ENCODE peak calls at places on chromosomes 6 and 20, in ten cellular contexts. One of them, this sample, is unnamed. For H3K27me3 and H3K9me3, the result is how much of the 10 kb centered on the place peaks cover.

GRCh38 chr20:1370548-1371110 is 22.2 kb downstream of the FKBP1A start:
- DNase-seq in uterus: no peak
- DNase-seq in tibial artery: no peak
- DNase-seq in HCT116: no peak
- DNase-seq in tibial nerve: peak
- DNase-seq in CD8-positive, alpha-beta T cell: no peak
- DNase-seq in PC-3: peak
- DNase-seq in pancreas: no peak
- DNase-seq in small intestine: no peak
- DNase-seq in sigmoid colon: no peak
- DNase-seq in this sample: no peak

GRCh38 chr20:31833931-31834521 is 11.4 kb downstream of the FOXS1 start:
- DNase-seq in pancreas: no peak
- DNase-seq in HCT116: no peak
- DNase-seq in PC-3: no peak
- DNase-seq in CD8-positive, alpha-beta T cell: no peak
- DNase-seq in tibial artery: no peak
- DNase-seq in sigmoid colon: no peak
- DNase-seq in tibial nerve: no peak
- DNase-seq in uterus: no peak
- DNase-seq in small intestine: no peak
- DNase-seq in this sample: no peak

GRCh38 chr6:127999032-127999431 is 98.2 kb upstream of the THEMIS start:
- DNase-seq in HCT116: no peak
- DNase-seq in PC-3: no peak
- DNase-seq in tibial nerve: no peak
- DNase-seq in sigmoid colon: no peak
- DNase-seq in uterus: no peak
- DNase-seq in pancreas: no peak
- DNase-seq in tibial artery: no peak
- DNase-seq in CD8-positive, alpha-beta T cell: no peak
- DNase-seq in small intestine: no peak
- DNase-seq in this sample: no peak

GRCh38 chr6:128070406-128070805 is 169.5 kb upstream of the THEMIS start:
- DNase-seq in tibial artery: no peak
- DNase-seq in pancreas: no peak
- DNase-seq in HCT116: no peak
- DNase-seq in uterus: no peak
- DNase-seq in PC-3: no peak
- DNase-seq in CD8-positive, alpha-beta T cell: no peak
- DNase-seq in tibial nerve: no peak
- DNase-seq in sigmoid colon: no peak
- DNase-seq in small intestine: no peak
- DNase-seq in this sample: no peak

GRCh38 chr6:147738516-147739187 is 230.2 kb downstream of the SAMD5 start:
- DNase-seq in sigmoid colon: no peak
- DNase-seq in PC-3: no peak
- DNase-seq in CD8-positive, alpha-beta T cell: no peak
- DNase-seq in HCT116: no peak
- DNase-seq in pancreas: no peak
- DNase-seq in uterus: peak
- DNase-seq in tibial artery: no peak
- DNase-seq in tibial nerve: no peak
- DNase-seq in small intestine: no peak
- DNase-seq in this sample: no peak

GRCh38 chr20:38804682-38805501 is 605 bp upstream of the PPP1R16B start:
- DNase-seq in small intestine: peak
- DNase-seq in uterus: no peak
- DNase-seq in tibial nerve: no peak
- DNase-seq in sigmoid colon: no peak
- DNase-seq in pancreas: no peak
- DNase-seq in tibial artery: no peak
- DNase-seq in CD8-positive, alpha-beta T cell: peak
- DNase-seq in PC-3: no peak
- DNase-seq in HCT116: no peak
- DNase-seq in this sample: peak

GRCh38 chr20:19928379-19929360 is 88.5 kb upstream of the NAA20 start:
- DNase-seq in tibial artery: no peak
- DNase-seq in pancreas: peak
- DNase-seq in PC-3: no peak
- DNase-seq in tibial nerve: no peak
- DNase-seq in uterus: no peak
- DNase-seq in small intestine: peak
- DNase-seq in sigmoid colon: no peak
- DNase-seq in CD8-positive, alpha-beta T cell: no peak
- DNase-seq in HCT116: no peak
- DNase-seq in this sample: no peak

GRCh38 chr6:79574636-79575035 is 37.4 kb upstream of the LCA5 start:
- DNase-seq in pancreas: no peak
- DNase-seq in uterus: no peak
- DNase-seq in sigmoid colon: no peak
- DNase-seq in HCT116: peak
- DNase-seq in small intestine: no peak
- DNase-seq in tibial artery: no peak
- DNase-seq in PC-3: peak
- DNase-seq in tibial nerve: no peak
- DNase-seq in CD8-positive, alpha-beta T cell: no peak
- DNase-seq in this sample: no peak

GRCh38 chr20:37565134-37565811 is 37.6 kb upstream of the BLCAP start:
- DNase-seq in PC-3: no peak
- DNase-seq in tibial nerve: no peak
- DNase-seq in small intestine: no peak
- DNase-seq in HCT116: no peak
- DNase-seq in uterus: no peak
- DNase-seq in CD8-positive, alpha-beta T cell: no peak
- DNase-seq in pancreas: no peak
- DNase-seq in sigmoid colon: no peak
- DNase-seq in tibial artery: peak
- DNase-seq in this sample: no peak

GRCh38 chr6:45650527-45651135 is 272.9 kb upstream of the SUPT3H start:
- DNase-seq in HCT116: peak
- DNase-seq in pancreas: no peak
- DNase-seq in CD8-positive, alpha-beta T cell: no peak
- DNase-seq in tibial artery: no peak
- DNase-seq in PC-3: peak
- DNase-seq in small intestine: no peak
- DNase-seq in tibial nerve: no peak
- DNase-seq in uterus: no peak
- DNase-seq in sigmoid colon: no peak
- DNase-seq in this sample: no peak

DNA sequence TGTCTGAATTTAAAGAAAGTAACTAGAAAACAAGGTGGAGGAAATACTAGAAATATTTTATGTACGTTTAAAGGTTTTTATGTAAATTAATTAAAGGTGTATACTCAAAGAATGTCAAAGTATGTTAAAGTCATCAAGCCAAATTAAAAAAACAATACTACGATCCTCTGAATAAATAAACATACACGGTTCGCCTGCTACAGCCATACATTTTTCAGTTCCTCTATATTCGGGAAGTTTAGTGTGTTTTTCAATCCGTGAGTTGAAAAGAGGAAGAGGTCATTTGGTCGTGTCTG is 626 bp downstream of the STX7 start:
- DNase-seq in uterus: no peak
- DNase-seq in PC-3: no peak
- DNase-seq in CD8-positive, alpha-beta T cell: no peak
- DNase-seq in tibial artery: no peak
- DNase-seq in pancreas: no peak
- DNase-seq in sigmoid colon: no peak
- DNase-seq in small intestine: no peak
- DNase-seq in HCT116: no peak
- DNase-seq in tibial nerve: no peak
- DNase-seq in this sample: no peak
- H3K27me3 ChIP-seq in uterus: under half
- H3K27me3 ChIP-seq in PC-3: under half
- H3K27me3 ChIP-seq in CD8-positive, alpha-beta T cell: under half
- H3K27me3 ChIP-seq in tibial artery: under half
- H3K27me3 ChIP-seq in pancreas: under half
- H3K27me3 ChIP-seq in sigmoid colon: under half
- H3K27me3 ChIP-seq in small intestine: under half
- H3K27me3 ChIP-seq in HCT116: under half
- H3K27me3 ChIP-seq in tibial nerve: under half
- H3K27me3 ChIP-seq in this sample: under half

GRCh38 chr6:164414695-164415094 is 894.7 kb downstream of the C6orf118 start:
- DNase-seq in tibial artery: no peak
- DNase-seq in tibial nerve: no peak
- DNase-seq in small intestine: no peak
- DNase-seq in pancreas: no peak
- DNase-seq in uterus: no peak
- DNase-seq in HCT116: no peak
- DNase-seq in CD8-positive, alpha-beta T cell: no peak
- DNase-seq in sigmoid colon: no peak
- DNase-seq in PC-3: no peak
- DNase-seq in this sample: no peak

GRCh38 chr6:164408868-164409267 is 900.5 kb downstream of the C6orf118 start:
- DNase-seq in pancreas: no peak
- DNase-seq in tibial artery: no peak
- DNase-seq in HCT116: no peak
- DNase-seq in tibial nerve: no peak
- DNase-seq in PC-3: no peak
- DNase-seq in small intestine: no peak
- DNase-seq in CD8-positive, alpha-beta T cell: no peak
- DNase-seq in sigmoid colon: no peak
- DNase-seq in uterus: no peak
- DNase-seq in this sample: no peak

GRCh38 chr6:164409309-164410009 is 899.9 kb downstream of the C6orf118 start:
- DNase-seq in small intestine: no peak
- DNase-seq in tibial nerve: peak
- DNase-seq in PC-3: no peak
- DNase-seq in uterus: no peak
- DNase-seq in HCT116: no peak
- DNase-seq in CD8-positive, alpha-beta T cell: no peak
- DNase-seq in sigmoid colon: no peak
- DNase-seq in tibial artery: no peak
- DNase-seq in pancreas: no peak
- DNase-seq in this sample: no peak

GRCh38 chr6:164412566-164412965 is 896.8 kb downstream of the C6orf118 start:
- DNase-seq in sigmoid colon: no peak
- DNase-seq in CD8-positive, alpha-beta T cell: no peak
- DNase-seq in HCT116: no peak
- DNase-seq in pancreas: no peak
- DNase-seq in PC-3: no peak
- DNase-seq in uterus: no peak
- DNase-seq in small intestine: no peak
- DNase-seq in tibial artery: no peak
- DNase-seq in tibial nerve: no peak
- DNase-seq in this sample: no peak

DNA sequence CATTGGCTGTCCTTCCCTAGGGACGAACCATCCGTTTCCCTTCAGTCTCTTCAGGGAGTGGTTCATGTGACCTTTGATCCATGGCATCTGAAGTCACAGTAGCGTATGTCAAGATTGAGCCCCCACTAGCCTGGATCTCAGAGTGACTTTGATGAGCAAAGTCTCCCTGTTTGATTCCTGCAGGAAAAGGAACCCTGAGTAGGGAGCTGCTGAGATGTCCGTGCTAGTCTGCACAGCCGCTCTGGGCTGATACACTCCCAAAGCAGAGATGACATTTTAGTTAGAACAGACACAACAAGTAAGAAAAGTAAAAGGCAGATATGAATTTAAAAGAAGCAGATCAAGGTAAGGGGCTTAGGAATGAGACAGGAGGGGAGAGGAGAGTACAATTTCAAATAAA is 899.4 kb downstream of the C6orf118 start:
- DNase-seq in PC-3: no peak
- DNase-seq in small intestine: no peak
- DNase-seq in pancreas: no peak
- DNase-seq in tibial artery: no peak
- DNase-seq in uterus: no peak
- DNase-seq in tibial nerve: no peak
- DNase-seq in sigmoid colon: no peak
- DNase-seq in HCT116: no peak
- DNase-seq in CD8-positive, alpha-beta T cell: no peak
- DNase-seq in this sample: no peak
- H3K9me3 ChIP-seq in PC-3: under half
- H3K9me3 ChIP-seq in small intestine: under half
- H3K9me3 ChIP-seq in pancreas: under half
- H3K9me3 ChIP-seq in tibial artery: under half
- H3K9me3 ChIP-seq in uterus: under half
- H3K9me3 ChIP-seq in tibial nerve: under half
- H3K9me3 ChIP-seq in sigmoid colon: under half
- H3K9me3 ChIP-seq in HCT116: under half
- H3K9me3 ChIP-seq in CD8-positive, alpha-beta T cell: under half
- H3K9me3 ChIP-seq in this sample: under half

GRCh38 chr6:33116881-33117711 is 41.3 kb downstream of the HLA-DPB1 start:
- DNase-seq in tibial artery: no peak
- DNase-seq in PC-3: no peak
- DNase-seq in pancreas: no peak
- DNase-seq in small intestine: no peak
- DNase-seq in uterus: no peak
- DNase-seq in tibial nerve: no peak
- DNase-seq in sigmoid colon: no peak
- DNase-seq in HCT116: no peak
- DNase-seq in CD8-positive, alpha-beta T cell: no peak
- DNase-seq in this sample: no peak

GRCh38 chr6:33113720-33114119 is 37.9 kb downstream of the HLA-DPB1 start:
- DNase-seq in tibial artery: no peak
- DNase-seq in tibial nerve: no peak
- DNase-seq in uterus: no peak
- DNase-seq in CD8-positive, alpha-beta T cell: no peak
- DNase-seq in HCT116: no peak
- DNase-seq in sigmoid colon: no peak
- DNase-seq in pancreas: no peak
- DNase-seq in PC-3: no peak
- DNase-seq in small intestine: no peak
- DNase-seq in this sample: no peak

GRCh38 chr6:33116417-33116816 is 40.6 kb downstream of the HLA-DPB1 start:
- DNase-seq in uterus: no peak
- DNase-seq in pancreas: no peak
- DNase-seq in CD8-positive, alpha-beta T cell: no peak
- DNase-seq in sigmoid colon: no peak
- DNase-seq in tibial artery: no peak
- DNase-seq in PC-3: no peak
- DNase-seq in HCT116: no peak
- DNase-seq in tibial nerve: no peak
- DNase-seq in small intestine: no peak
- DNase-seq in this sample: no peak

GRCh38 chr6:33112148-33112547 is 36.4 kb downstream of the HLA-DPB1 start:
- DNase-seq in PC-3: peak
- DNase-seq in sigmoid colon: no peak
- DNase-seq in tibial nerve: peak
- DNase-seq in HCT116: peak
- DNase-seq in tibial artery: no peak
- DNase-seq in small intestine: peak
- DNase-seq in CD8-positive, alpha-beta T cell: no peak
- DNase-seq in uterus: no peak
- DNase-seq in pancreas: no peak
- DNase-seq in this sample: no peak

GRCh38 chr6:33114428-33114827 is 38.6 kb downstream of the HLA-DPB1 start:
- DNase-seq in CD8-positive, alpha-beta T cell: no peak
- DNase-seq in tibial artery: no peak
- DNase-seq in tibial nerve: no peak
- DNase-seq in uterus: no peak
- DNase-seq in PC-3: no peak
- DNase-seq in pancreas: no peak
- DNase-seq in sigmoid colon: no peak
- DNase-seq in small intestine: no peak
- DNase-seq in HCT116: no peak
- DNase-seq in this sample: no peak
- H3K27me3 ChIP-seq in CD8-positive, alpha-beta T cell: under half
- H3K27me3 ChIP-seq in tibial artery: half or more
- H3K27me3 ChIP-seq in tibial nerve: under half
- H3K27me3 ChIP-seq in uterus: under half
- H3K27me3 ChIP-seq in PC-3: half or more
- H3K27me3 ChIP-seq in pancreas: under half
- H3K27me3 ChIP-seq in sigmoid colon: under half
- H3K27me3 ChIP-seq in small intestine: under half
- H3K27me3 ChIP-seq in HCT116: under half
- H3K27me3 ChIP-seq in this sample: under half

GRCh38 chr6:23179994-23180393 is 610.6 kb downstream of the HDGFL1 start:
- DNase-seq in tibial nerve: no peak
- DNase-seq in pancreas: no peak
- DNase-seq in CD8-positive, alpha-beta T cell: no peak
- DNase-seq in uterus: no peak
- DNase-seq in tibial artery: no peak
- DNase-seq in sigmoid colon: no peak
- DNase-seq in HCT116: no peak
- DNase-seq in PC-3: no peak
- DNase-seq in small intestine: no peak
- DNase-seq in this sample: no peak
- H3K9me3 ChIP-seq in tibial nerve: under half
- H3K9me3 ChIP-seq in pancreas: under half
- H3K9me3 ChIP-seq in CD8-positive, alpha-beta T cell: under half
- H3K9me3 ChIP-seq in uterus: under half
- H3K9me3 ChIP-seq in tibial artery: under half
- H3K9me3 ChIP-seq in sigmoid colon: under half
- H3K9me3 ChIP-seq in HCT116: under half
- H3K9me3 ChIP-seq in PC-3: under half
- H3K9me3 ChIP-seq in small intestine: under half
- H3K9me3 ChIP-seq in this sample: under half

This sample was measured in psoas muscle.